ENCODE peak calls at places on chromosomes 16 and 17, in five cellular contexts. V is activated CD4-positive, alpha-beta T cell treated with anti-CD3 and anti-CD28 coated beads, Interleukin-2, amount 10 ng/mL, durations not matched to agents 7 days and 5 days; S is activated CD8-positive, alpha-beta memory T cell treated with anti-CD3 and anti-CD28 coated beads for 48 hours; F is stimulated activated CD8-positive, alpha-beta memory T cell treated with anti-CD3 and anti-CD28 coated beads, Interleukin-4, amount 100 ng/mL, for 24 hours; I is AG10803. T is an unnamed sample.

GRCh38 chr17:78365561-78366108 is 5.8 kb upstream of the SOCS3 start:
- DNase-seq in I (no peak), V (no peak), F (no peak), S (no peak), T (no peak)

GRCh38 chr16:87076950-87077749 is 240.0 kb downstream of the C16orf95 start:
- DNase-seq in V (peak), I (peak), S (peak), F (peak), T (no peak)

GRCh38 chr17:9055281-9055680 is 34.0 kb downstream of the NTN1 start:
- DNase-seq in I (no peak), F (no peak), S (no peak), V (no peak), T (no peak)

GRCh38 chr17:78925234-78925633 is at the start of gene TIMP2:
- DNase-seq in V (peak), F (peak), S (peak), I (peak), T (peak)

GRCh38 chr16:67278773-67279295 is 498 bp upstream of the PLEKHG4 start:
- DNase-seq in F (no peak), S (no peak), I (no peak), V (peak), T (peak)

GRCh38 chr17:77403854-77404253 is 263.1 kb downstream of the SEC14L1 start:
- DNase-seq in F (no peak), I (no peak), V (no peak), S (no peak), T (no peak)

GRCh38 chr16:89052824-89053724 is 40.6 kb upstream of the ACSF3 start:
- DNase-seq in S (no peak), I (peak), V (no peak), F (no peak), T (no peak)

GRCh38 chr17:64984776-64985521 is 65.7 kb upstream of the LRRC37A3 start:
- DNase-seq in F (no peak), S (no peak), V (peak), I (peak), T (peak)

GRCh38 chr16:4390266-4391260 is 18.9 kb downstream of the VASN start:
- DNase-seq in S (no peak), F (no peak), V (no peak), I (no peak), T (no peak)

GRCh38 chr16:57038151-57038550 is 48.8 kb downstream of the NLRC5 start:
- DNase-seq in I (peak), F (no peak), V (no peak), S (no peak), T (no peak)

GRCh38 chr17:18043491-18043890 is 4.3 kb downstream of the GID4 start:
- DNase-seq in F (no peak), V (no peak), S (no peak), I (no peak), T (no peak)

GRCh38 chr17:17141860-17142552 is 64.1 kb downstream of the PLD6 start:
- DNase-seq in V (peak), S (no peak), F (peak), I (peak), T (peak)

GRCh38 chr16:21656795-21657768 is 4.7 kb upstream of the IGSF6 start:
- DNase-seq in F (no peak), I (peak), V (peak), S (no peak), T (no peak)

GRCh38 chr17:80949451-80950421 is 41.9 kb upstream of the CHMP6 start:
- DNase-seq in F (no peak), I (no peak), V (no peak), S (no peak), T (no peak)

GRCh38 chr16:15856901-15857778 is at the start of gene MYH11:
- DNase-seq in F (no peak), V (no peak), I (no peak), S (no peak), T (no peak)

GRCh38 chr16:78298986-78299385 is 199.5 kb downstream of the WWOX start:
- DNase-seq in S (no peak), I (no peak), F (no peak), V (no peak), T (no peak)

GRCh38 chr17:44970136-44970737 is 2.1 kb upstream of the C1QL1 start:
- DNase-seq in F (no peak), I (peak), S (no peak), V (no peak), T (no peak)

GRCh38 chr17:72362466-72363335 is 241.9 kb downstream of the SOX9 start:
- DNase-seq in F (no peak), S (no peak), I (peak), V (no peak), T (no peak)

GRCh38 chr16:4525634-4526277 is 12.8 kb downstream of the CDIP1 start:
- DNase-seq in V (no peak), I (no peak), F (no peak), S (no peak), T (no peak)

GRCh38 chr16:2848933-2849332 is 9.0 kb downstream of the PRSS22 start:
- DNase-seq in F (no peak), S (no peak), V (no peak), I (no peak), T (no peak)

T was measured in T-helper 17 cell.